ENCODE peak calls at places on chromosomes 16 and 17, in four cellular contexts. G is fibroblast of lung, Y is right cardiac atrium, O is thoracic aorta. V is an unnamed sample.

GRCh38 chr16:19400709-19401108 is 17.0 kb upstream of the TMC5 start:
- DNase-seq in G (no peak), Y (no peak), O (no peak), V (no peak)

GRCh38 chr16:50478021-50478772 is 70.0 kb upstream of the NKD1 start:
- DNase-seq in G (no peak), Y (no peak), O (no peak), V (no peak)

GRCh38 chr16:11630230-11631056 is 37.8 kb upstream of the SNN start:
- DNase-seq in G (no peak), Y (no peak), O (no peak), V (no peak)

GRCh38 chr16:11258553-11259287 is 2.7 kb upstream of the SOCS1 start:
- DNase-seq in G (peak; percentile 33), Y (peak; percentile 67), O (no peak), V (no peak)

GRCh38 chr16:48194828-48195566 is 39.2 kb upstream of the ABCC12 start:
- DNase-seq in G (peak; percentile 61), Y (no peak), O (no peak), V (peak; percentile 17)

GRCh38 chr16:87926246-87927194 is 9.8 kb downstream of the CA5A start:
- DNase-seq in G (no peak), Y (no peak), O (no peak), V (no peak)

GRCh38 chr17:51846561-51846960 is 312.0 kb downstream of the CA10 start:
- DNase-seq in G (no peak), Y (no peak), O (no peak), V (no peak)

GRCh38 chr16:31427441-31428276 is 501 bp downstream of the COX6A2 start:
- DNase-seq in G (peak; percentile 28), Y (peak; percentile 65), O (no peak), V (no peak)

GRCh38 chr17:1860978-1861377 is 31.2 kb downstream of the RPA1 start:
- DNase-seq in G (no peak), Y (no peak), O (no peak), V (no peak)

GRCh38 chr17:13568746-13569739 is 32.7 kb downstream of the HS3ST3A1 start:
- DNase-seq in G (no peak), Y (no peak), O (no peak), V (peak; percentile 64)

GRCh38 chr16:1491327-1491726 is 1.8 kb upstream of the TELO2 start:
- DNase-seq in G (no peak), Y (no peak), O (no peak), V (no peak)

GRCh38 chr16:86934581-86935322 is 356.4 kb downstream of the FOXL1 start:
- DNase-seq in G (no peak), Y (no peak), O (no peak), V (no peak)

GRCh38 chr16:72018470-72018869 is 9.9 kb downstream of the DHODH start:
- DNase-seq in G (no peak), Y (no peak), O (no peak), V (no peak)

GRCh38 chr16:70658921-70659320 is 12.6 kb downstream of the IL34 start:
- DNase-seq in G (no peak), Y (no peak), O (no peak), V (no peak)

GRCh38 chr16:24848065-24848464 is 2.3 kb downstream of the SLC5A11 start:
- DNase-seq in G (peak; percentile 41), Y (no peak), O (no peak), V (peak; percentile 69)

GRCh38 chr17:5591966-5592365 is 7.7 kb upstream of the NLRP1 start:
- DNase-seq in G (no peak), Y (no peak), O (no peak), V (no peak)

GRCh38 chr17:69357701-69358100 is 30.8 kb upstream of the ABCA5 start:
- DNase-seq in G (peak; percentile 4), Y (no peak), O (no peak), V (no peak)

GRCh38 chr17:75892556-75893224 is 4.1 kb downstream of the TRIM65 start:
- DNase-seq in G (no peak), Y (no peak), O (no peak), V (no peak)

DNA sequence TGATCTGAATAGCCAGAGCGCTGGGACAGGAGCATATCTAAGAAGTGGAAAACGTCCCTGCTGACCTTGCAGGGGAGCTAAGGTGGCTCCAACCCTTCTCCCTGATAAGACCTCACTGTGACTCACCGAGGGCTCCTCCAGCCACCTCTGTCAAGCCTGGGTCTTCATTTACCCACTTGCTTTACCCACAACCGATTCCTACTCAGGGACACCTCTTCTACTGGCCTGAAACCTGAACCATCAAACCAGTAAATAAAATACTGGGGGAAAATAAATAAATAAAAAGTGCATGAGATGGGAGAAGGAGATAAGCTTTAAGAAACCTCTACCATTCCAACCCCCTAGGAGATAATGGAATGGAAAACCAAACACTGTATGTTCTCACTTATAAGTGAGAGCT is 80.2 kb upstream of the ALOX12 start:
- DNase-seq in G (no peak), Y (no peak), O (no peak), V (no peak)
- H3K9me3 ChIP-seq in G (no peaks in the 10 kb centered on the region), Y (no peaks in the 10 kb centered on the region), O (no peaks in the 10 kb centered on the region), V (no peaks in the 10 kb centered on the region)

GRCh38 chr16:89994389-89994720 is 24.9 kb downstream of the DBNDD1 start:
- DNase-seq in G (no peak), Y (no peak), O (no peak), V (no peak)
- H3K9me3 ChIP-seq in G (peaks cover 13% of the 10 kb centered on the region), Y (no peaks in the 10 kb centered on the region), O (no peaks in the 10 kb centered on the region), V (peaks cover 29% of the 10 kb centered on the region)

DNA sequence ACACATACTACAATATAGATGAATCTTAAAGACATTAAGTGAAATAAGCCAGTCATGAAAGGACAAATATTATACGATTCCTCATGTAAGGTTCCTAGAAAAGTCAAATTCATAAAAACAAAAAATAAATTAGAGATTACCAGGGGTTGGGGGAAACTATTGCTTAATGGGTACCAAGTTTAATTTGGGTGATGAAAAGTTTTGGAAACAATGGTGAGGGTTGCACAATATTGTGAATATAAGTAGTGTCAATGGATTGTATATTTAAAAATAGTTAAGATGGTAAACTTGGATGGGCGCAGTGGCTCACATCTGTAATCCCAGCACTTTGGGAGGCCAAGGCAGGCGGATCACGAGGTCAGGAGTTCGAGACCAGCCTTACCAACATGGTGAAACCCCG is 17.9 kb downstream of the HSF5 start:
- DNase-seq in G (no peak), Y (no peak), O (no peak), V (no peak)
- H3K9me3 ChIP-seq in G (no peaks in the 10 kb centered on the region), Y (no peaks in the 10 kb centered on the region), O (no peaks in the 10 kb centered on the region), V (no peaks in the 10 kb centered on the region)

GRCh38 chr16:35200662-35201061 is 1741.2 kb downstream of the TP53TG3F start:
- DNase-seq in G (no peak), Y (no peak), O (no peak), V (no peak)

GRCh38 chr16:35208001-35208935 is 1748.9 kb downstream of the TP53TG3F start:
- DNase-seq in G (no peak), Y (no peak), O (no peak), V (no peak)

GRCh38 chr16:35207059-35207999 is 1747.9 kb downstream of the TP53TG3F start:
- DNase-seq in G (no peak), Y (no peak), O (no peak), V (no peak)

GRCh38 chr16:35201151-35201550 is 1741.7 kb downstream of the TP53TG3F start:
- DNase-seq in G (no peak), Y (no peak), O (no peak), V (no peak)

DNA sequence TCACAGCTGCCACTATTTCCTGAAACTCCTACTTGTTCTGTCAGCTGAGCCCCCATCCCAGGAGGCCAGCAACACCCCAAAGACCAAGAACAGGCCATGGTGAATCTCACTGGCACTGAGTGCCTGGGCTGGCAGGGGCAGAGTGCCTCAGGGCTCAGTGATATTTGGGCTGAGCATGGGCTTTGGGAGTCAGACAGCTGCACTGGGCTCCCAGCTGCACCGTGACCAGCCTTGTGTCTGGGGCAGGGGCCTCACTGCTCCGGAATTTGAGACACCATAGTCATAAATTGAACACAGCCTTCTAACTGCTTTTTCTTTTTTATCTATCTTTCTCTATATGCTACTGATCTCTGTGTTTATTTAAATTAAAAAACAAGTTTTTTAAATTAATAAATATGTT is 1744.2 kb downstream of the TP53TG3F start:
- DNase-seq in G (no peak), Y (no peak), O (no peak), V (no peak)
- H3K9me3 ChIP-seq in G (no peaks in the 10 kb centered on the region), Y (no peaks in the 10 kb centered on the region), O (no peaks in the 10 kb centered on the region), V (peaks cover 2% of the 10 kb centered on the region)